ENCODE peak calls at places on chromosomes 13 and 19, in four cellular contexts. N, Y, H and M are unnamed samples.

GRCh38 chr19:29690842-29691241 is 24.2 kb downstream of the C19orf12 start:
- DNase-seq in N (no peak), Y (peak), H (no peak), M (no peak)

GRCh38 chr19:11435833-11436313 is 438 bp downstream of the PRKCSH start:
- DNase-seq in N (peak), Y (peak), H (no peak), M (no peak)

GRCh38 chr19:42472402-42473147 is 29.8 kb upstream of the CXCL17 start:
- DNase-seq in N (no peak), Y (no peak), H (no peak), M (no peak)

GRCh38 chr19:29172302-29172701 is 40.6 kb downstream of the UQCRFS1 start:
- DNase-seq in N (no peak), Y (no peak), H (no peak), M (no peak)

GRCh38 chr13:112686987-112687386 is 2.9 kb upstream of the ATP11A start:
- DNase-seq in N (no peak), Y (no peak), H (no peak), M (no peak)

GRCh38 chr13:110123041-110123809 is 183.7 kb downstream of the COL4A1 start:
- DNase-seq in N (no peak), Y (no peak), H (no peak), M (peak)

GRCh38 chr19:5621311-5621944 is 1.1 kb downstream of the SAFB2 start:
- DNase-seq in N (no peak), Y (no peak), H (peak), M (no peak)

GRCh38 chr19:7928741-7929701 is 3.1 kb upstream of the CTXN1 start:
- DNase-seq in N (no peak), Y (peak), H (peak), M (no peak)

GRCh38 chr13:40456397-40456958 is 210.0 kb downstream of the FOXO1 start:
- DNase-seq in N (no peak), Y (no peak), H (no peak), M (no peak)

GRCh38 chr19:48598996-48599626 is 7.4 kb upstream of the SPACA4 start:
- DNase-seq in N (no peak), Y (no peak), H (no peak), M (no peak)

GRCh38 chr13:45398862-45399261 is 19.3 kb downstream of the SLC25A30 start:
- DNase-seq in N (no peak), Y (peak), H (no peak), M (no peak)

GRCh38 chr19:14198384-14199376 is 7.3 kb downstream of the ADGRL1 start:
- DNase-seq in N (no peak), Y (no peak), H (no peak), M (peak)

GRCh38 chr13:108322206-108322824 is 52.8 kb downstream of the TNFSF13B start:
- DNase-seq in N (no peak), Y (no peak), H (no peak), M (no peak)

GRCh38 chr19:57560049-57560491 is 407 bp upstream of the ZNF550 start:
- DNase-seq in N (no peak), Y (no peak), H (no peak), M (no peak)

GRCh38 chr19:46787331-46788100 is 878 bp downstream of the SLC1A5 start:
- DNase-seq in N (peak), Y (peak), H (peak), M (peak)

GRCh38 chr19:29966594-29967249 is 24.7 kb downstream of the URI1 start:
- DNase-seq in N (no peak), Y (no peak), H (no peak), M (no peak)

GRCh38 chr19:4557971-4558941 is 1.2 kb downstream of the SEMA6B start:
- DNase-seq in N (peak), Y (peak), H (no peak), M (no peak)

GRCh38 chr13:111620586-111620985 is 300.1 kb downstream of the TEX29 start:
- DNase-seq in N (no peak), Y (no peak), H (no peak), M (no peak)

GRCh38 chr19:48518207-48518606 is 6.6 kb upstream of the LMTK3 start:
- DNase-seq in N (no peak), Y (no peak), H (no peak), M (no peak)

GRCh38 chr19:33859016-33859415 is 62.3 kb downstream of the KCTD15 start:
- DNase-seq in N (no peak), Y (no peak), H (no peak), M (no peak)

GRCh38 chr19:51136891-51137551 is 5.1 kb upstream of the SIGLEC7 start:
- DNase-seq in N (no peak), Y (no peak), H (peak), M (no peak)

GRCh38 chr19:42628411-42629135 is 33.8 kb upstream of the CEACAM8 start:
- DNase-seq in N (no peak), Y (peak), H (no peak), M (no peak)

GRCh38 chr19:16285769-16286564 is 38.7 kb upstream of the KLF2 start:
- DNase-seq in N (no peak), Y (no peak), H (no peak), M (peak)

GRCh38 chr13:111210488-111210887 is 95.4 kb downstream of the ARHGEF7 start:
- DNase-seq in N (no peak), Y (no peak), H (no peak), M (peak)

GRCh38 chr19:49832556-49832955 is 14.5 kb downstream of the MED25 start:
- DNase-seq in N (no peak), Y (no peak), H (no peak), M (no peak)

GRCh38 chr19:10211071-10211470 is 16.3 kb upstream of the DNMT1 start:
- DNase-seq in N (no peak), Y (no peak), H (no peak), M (no peak)

GRCh38 chr19:32676186-32676894 is 692 bp downstream of the RGS9BP start:
- DNase-seq in N (peak), Y (peak), H (no peak), M (no peak)

GRCh38 chr19:36266375-36266961 is 51.6 kb downstream of the ZNF146 start:
- DNase-seq in N (no peak), Y (no peak), H (no peak), M (no peak)

GRCh38 chr13:34164585-34164984 is 346.6 kb downstream of the RFC3 start:
- DNase-seq in N (no peak), Y (no peak), H (no peak), M (no peak)

GRCh38 chr13:45439000-45439399 is 20.8 kb upstream of the SLC25A30 start:
- DNase-seq in N (no peak), Y (no peak), H (no peak), M (no peak)

GRCh38 chr19:31438401-31439269 is 89.4 kb upstream of the TSHZ3 start:
- DNase-seq in N (no peak), Y (no peak), H (no peak), M (no peak)

GRCh38 chr13:28606466-28606865 is 52.5 kb upstream of the POMP start:
- DNase-seq in N (no peak), Y (no peak), H (no peak), M (no peak)

GRCh38 chr13:51066091-51066831 is 44.8 kb downstream of the C13orf42 start:
- DNase-seq in N (no peak), Y (no peak), H (peak), M (no peak)

GRCh38 chr13:32113564-32113963 is 82.0 kb downstream of the FRY start:
- DNase-seq in N (no peak), Y (no peak), H (no peak), M (no peak)

GRCh38 chr19:5828661-5829566 is 10.6 kb downstream of the FUT6 start:
- DNase-seq in N (peak), Y (no peak), H (no peak), M (no peak)

GRCh38 chr13:78977311-78977710 is 318.4 kb upstream of the OBI1 start:
- DNase-seq in N (no peak), Y (no peak), H (no peak), M (no peak)